ENCODE peak calls at places on chromosomes 16 and 17, in six cellular contexts. I, O, J, T, R and H are unnamed samples.

GRCh38 chr16:68079616-68080344 is 5.4 kb upstream of the NFATC3 start:
- DNase-seq in R (peak), T (peak), J (no peak), O (no peak), I (peak), H (no peak)

GRCh38 chr17:8711291-8711690 is 33.3 kb downstream of the CCDC42 start:
- DNase-seq in T (no peak), O (no peak), R (no peak), I (no peak), J (no peak), H (no peak)

GRCh38 chr17:2939714-2940351 is 123.6 kb downstream of the OR1D5 start:
- DNase-seq in I (no peak), T (no peak), R (no peak), J (no peak), O (no peak), H (no peak)

GRCh38 chr17:4607261-4607731 is 23.0 kb downstream of the SMTNL2 start:
- DNase-seq in T (no peak), O (no peak), J (no peak), R (no peak), I (peak), H (no peak)

GRCh38 chr17:51185763-51186332 is 19.6 kb downstream of the NME2 start:
- DNase-seq in I (no peak), T (no peak), R (no peak), O (no peak), J (no peak), H (no peak)

GRCh38 chr17:81558941-81559806 is 7.0 kb upstream of the FAAP100 start:
- DNase-seq in J (no peak), O (no peak), R (no peak), T (peak), I (peak), H (no peak)

GRCh38 chr16:25628766-25629165 is 63.0 kb upstream of the HS3ST4 start:
- DNase-seq in O (no peak), T (no peak), J (no peak), I (no peak), R (no peak), H (no peak)

GRCh38 chr16:51035110-51035498 is 116.0 kb downstream of the SALL1 start:
- DNase-seq in I (no peak), J (no peak), T (no peak), R (no peak), O (no peak), H (no peak)

GRCh38 chr16:60648260-60648659 is 1388.0 kb downstream of the CDH8 start:
- DNase-seq in I (no peak), O (no peak), T (no peak), R (no peak), J (no peak), H (no peak)

GRCh38 chr17:71633391-71633849 is 487.4 kb upstream of the SOX9 start:
- DNase-seq in I (no peak), O (no peak), J (no peak), T (no peak), R (no peak), H (no peak)

GRCh38 chr17:31699281-31699680 is 159.8 kb downstream of the COPRS start:
- DNase-seq in I (no peak), O (no peak), T (no peak), R (no peak), J (no peak), H (no peak)

GRCh38 chr17:49297141-49297540 is 64.9 kb downstream of the ZNF652 start:
- DNase-seq in O (no peak), T (no peak), R (no peak), J (no peak), I (no peak), H (no peak)

GRCh38 chr17:41818024-41818423 is 5.2 kb downstream of the FKBP10 start:
- DNase-seq in O (no peak), T (no peak), J (no peak), I (no peak), R (no peak), H (no peak)